ENCODE peak calls at places on chromosomes 16 and 17, in seven cellular contexts. N is H1, I is HCT116, T is SK-N-SH, M is HepG2, U is GM12878, Z is K562. H is an unnamed sample.

GRCh38 chr17:81904600-81905423 is 2.8 kb downstream of the NPB start:
- DNase-seq in N (no peak), I (no peak), T (no peak), M (no peak), U (no peak), Z (no peak), H (no peak)

GRCh38 chr16:14309906-14310305 is 238.8 kb downstream of the MRTFB start:
- DNase-seq in N (no peak), I (no peak), T (no peak), M (no peak), U (no peak), Z (peak; percentile 19), H (no peak)

GRCh38 chr17:33513769-33514168 is 220.7 kb upstream of the ASIC2 start:
- DNase-seq in N (no peak), I (no peak), T (no peak), M (no peak), U (no peak), Z (no peak), H (no peak)

GRCh38 chr17:65797809-65798208 is 236.4 kb upstream of the AXIN2 start:
- DNase-seq in N (peak; percentile 69), I (no peak), T (peak; percentile 8), M (peak; percentile 50), U (no peak), Z (peak; percentile 24), H (no peak)

GRCh38 chr17:67440311-67441051 is 63.4 kb downstream of the PITPNC1 start:
- DNase-seq in N (no peak), I (no peak), T (no peak), M (no peak), U (no peak), Z (no peak), H (no peak)

GRCh38 chr16:3029499-3030127 is 5.8 kb downstream of the THOC6 start:
- DNase-seq in N (peak; percentile 41), I (no peak), T (peak; percentile 67), M (no peak), U (no peak), Z (peak; percentile 80), H (no peak)

GRCh38 chr17:41548844-41549595 is 20.9 kb upstream of the KRT19 start:
- DNase-seq in N (peak; percentile 95), I (peak; percentile 83), T (peak; percentile 92), M (peak; percentile 82), U (peak; percentile 12), Z (peak; percentile 92), H (peak; percentile 81)

GRCh38 chr16:85988723-85989313 is 89.9 kb downstream of the IRF8 start:
- DNase-seq in N (no peak), I (no peak), T (no peak), M (no peak), U (peak; percentile 84), Z (no peak), H (no peak)

GRCh38 chr17:33873218-33873617 is 381.9 kb upstream of the CCL2 start:
- DNase-seq in N (no peak), I (no peak), T (no peak), M (no peak), U (no peak), Z (peak; percentile 84), H (no peak)

GRCh38 chr17:13792314-13792713 is 190.6 kb upstream of the HS3ST3A1 start:
- DNase-seq in N (no peak), I (no peak), T (no peak), M (no peak), U (no peak), Z (no peak), H (no peak)

GRCh38 chr16:15502041-15502725 is 67.8 kb downstream of the BMERB1 start:
- DNase-seq in N (no peak), I (peak; percentile 95), T (no peak), M (peak; percentile 72), U (no peak), Z (peak; percentile 68), H (no peak)

GRCh38 chr17:70355185-70355584 is 185.9 kb downstream of the KCNJ2 start:
- DNase-seq in N (no peak), I (no peak), T (no peak), M (no peak), U (no peak), Z (no peak), H (no peak)

GRCh38 chr17:74917430-74917829 is 5.6 kb downstream of the USH1G start:
- DNase-seq in N (no peak), I (no peak), T (no peak), M (no peak), U (no peak), Z (no peak), H (no peak)

GRCh38 chr17:41484920-41485904 is 4.3 kb upstream of the KRT35 start:
- DNase-seq in N (no peak), I (no peak), T (no peak), M (no peak), U (no peak), Z (no peak), H (no peak)

GRCh38 chr17:19345067-19345460 is 17.5 kb downstream of the B9D1 start:
- DNase-seq in N (no peak), I (no peak), T (no peak), M (no peak), U (no peak), Z (no peak), H (no peak)

GRCh38 chr16:89049484-89050118 is 44.1 kb upstream of the ACSF3 start:
- DNase-seq in N (no peak), I (no peak), T (peak; percentile 73), M (no peak), U (no peak), Z (no peak), H (no peak)

GRCh38 chr17:1557355-1558095 is 5.1 kb downstream of the PITPNA start:
- DNase-seq in N (no peak), I (no peak), T (no peak), M (no peak), U (no peak), Z (no peak), H (no peak)
- TF ChIP-seq JUND in N (no peak), I (no peak), T (no peak), M (no peak), U (no peak), Z (no peak), H (no peak)

GRCh38 chr17:31559647-31560501 is 168.4 kb downstream of the RAB11FIP4 start:
- DNase-seq in N (peak; percentile 65), I (no peak), T (no peak), M (no peak), U (no peak), Z (no peak), H (no peak)

GRCh38 chr17:31560836-31561235 is 169.4 kb downstream of the RAB11FIP4 start:
- DNase-seq in N (no peak), I (no peak), T (no peak), M (no peak), U (no peak), Z (no peak), H (peak; percentile 82)

GRCh38 chr17:31556969-31557620 is 165.6 kb downstream of the RAB11FIP4 start:
- DNase-seq in N (no peak), I (no peak), T (no peak), M (no peak), U (no peak), Z (no peak), H (no peak)

GRCh38 chr17:31561469-31562412 is 170.3 kb downstream of the RAB11FIP4 start:
- DNase-seq in N (no peak), I (no peak), T (no peak), M (no peak), U (no peak), Z (no peak), H (no peak)

GRCh38 chr17:31558748-31559646 is 167.5 kb downstream of the RAB11FIP4 start:
- DNase-seq in N (peak; percentile 88), I (peak; percentile 42), T (peak; percentile 95), M (peak; percentile 59), U (no peak), Z (peak; percentile 76), H (peak; percentile 91)
- TF ChIP-seq JUND in N (no peak), I (no peak), T (no peak), M (no peak), U (no peak), Z (peak; percentile 34), H (no peak)

GRCh38 chr17:7405413-7405881 is 1.6 kb upstream of the TMEM256 start:
- DNase-seq in N (peak; percentile 66), I (no peak), T (peak; percentile 78), M (no peak), U (no peak), Z (no peak), H (no peak)

GRCh38 chr17:7405882-7406825 is 1.5 kb upstream of the NLGN2 start:
- DNase-seq in N (no peak), I (no peak), T (no peak), M (no peak), U (no peak), Z (no peak), H (no peak)

GRCh38 chr17:7403902-7404736 is at the start of gene TMEM256:
- DNase-seq in N (peak; percentile 96), I (peak; percentile 98), T (peak; percentile 93), M (peak; percentile 98), U (peak; percentile 92), Z (peak; percentile 98), H (peak; percentile 99)

GRCh38 chr17:7404737-7405412 is 978 bp upstream of the TMEM256 start:
- DNase-seq in N (peak; percentile 81), I (no peak), T (peak; percentile 89), M (no peak), U (no peak), Z (no peak), H (no peak)

GRCh38 chr17:7403043-7403901 is 625 bp downstream of the TMEM256 start:
- DNase-seq in N (peak; percentile 76), I (peak; percentile 62), T (peak; percentile 86), M (peak; percentile 79), U (no peak), Z (peak; percentile 55), H (no peak)
- TF ChIP-seq JUND in N (no peak), I (no peak), T (no peak), M (no peak), U (no peak), Z (no peak), H (no peak)

GRCh38 chr16:9055661-9056060 is 35.8 kb upstream of the HAPSTR1 start:
- DNase-seq in N (no peak), I (no peak), T (no peak), M (peak; percentile 39), U (no peak), Z (no peak), H (no peak)

GRCh38 chr16:9054460-9054859 is 37.0 kb upstream of the HAPSTR1 start:
- DNase-seq in N (no peak), I (no peak), T (no peak), M (no peak), U (no peak), Z (no peak), H (no peak)

GRCh38 chr16:9050102-9050830 is 41.2 kb upstream of the HAPSTR1 start:
- DNase-seq in N (peak; percentile 87), I (no peak), T (peak; percentile 22), M (peak; percentile 52), U (no peak), Z (peak; percentile 82), H (no peak)

GRCh38 chr16:9055115-9055514 is 36.3 kb upstream of the HAPSTR1 start:
- DNase-seq in N (no peak), I (no peak), T (no peak), M (no peak), U (no peak), Z (no peak), H (no peak)

DNA sequence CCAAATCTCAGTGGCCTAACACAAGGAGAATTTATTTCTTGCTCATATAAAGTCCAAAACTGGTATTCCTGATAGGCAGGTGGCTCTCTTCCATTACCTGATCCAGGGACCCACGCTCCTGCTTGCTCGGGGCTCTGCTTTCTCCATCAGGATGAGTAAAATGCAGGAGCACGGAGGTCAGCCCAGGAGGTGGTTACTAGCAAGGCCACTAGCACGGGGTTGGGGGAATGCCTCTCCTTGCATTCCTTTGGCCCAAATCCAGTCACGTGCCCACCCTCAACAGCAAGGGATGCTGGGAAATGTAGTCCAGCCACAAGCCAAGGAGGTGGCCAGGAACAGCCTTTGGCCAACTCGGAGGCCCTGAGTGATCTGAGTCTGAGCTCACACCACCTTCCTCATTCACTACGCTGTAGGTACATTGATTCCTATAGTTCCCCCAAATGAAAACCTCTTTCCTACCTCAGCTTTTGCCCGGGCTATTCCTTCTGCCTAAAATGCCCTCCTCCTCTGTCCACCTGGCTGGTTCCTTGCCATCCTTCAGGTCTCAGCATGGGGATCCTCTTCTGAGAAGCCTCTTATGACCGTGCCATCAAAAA is 38.3 kb upstream of the HAPSTR1 start:
- DNase-seq in N (peak; percentile 86), I (peak; percentile 74), T (peak; percentile 86), M (peak; percentile 92), U (no peak), Z (peak; percentile 96), H (peak; percentile 93)
- TF ChIP-seq JUND in N (no peak), I (no peak), T (no peak), M (no peak), U (no peak), Z (peak; percentile 38), H (no peak)

H was measured in T47D.